ENCODE peak calls at places on chromosomes 3 and 15, in six cellular contexts. Q is T-helper 1 cell, G is NCI-H1092, A is neural progenitor cell, N is anterior cingulate cortex, V is HT1080. K is an unnamed sample.

GRCh38 chr15:70778258-70779076 is 15.1 kb upstream of the UACA start:
- DNase-seq in N (no peak), G (no peak), Q (no peak), V (peak), A (no peak), K (peak)

GRCh38 chr3:192133271-192133670 is 594.1 kb downstream of the FGF12 start:
- DNase-seq in A (no peak), G (no peak), N (no peak), Q (no peak), V (peak), K (no peak)

GRCh38 chr3:164748626-164749025 is 329.7 kb downstream of the SI start:
- DNase-seq in Q (no peak), G (no peak), A (no peak), N (no peak), V (peak), K (no peak)

GRCh38 chr15:51600114-51600513 is 22.5 kb downstream of the DMXL2 start:
- DNase-seq in V (peak), Q (no peak), N (no peak), G (no peak), A (no peak), K (peak)

GRCh38 chr3:89179355-89179997 is 72.1 kb downstream of the EPHA3 start:
- DNase-seq in N (no peak), Q (no peak), G (no peak), A (peak), V (peak), K (peak)

GRCh38 chr3:27165348-27165747 is 203.8 kb downstream of the NEK10 start:
- DNase-seq in G (no peak), Q (no peak), V (peak), A (no peak), N (no peak), K (no peak)

GRCh38 chr3:61571516-61572336 is 10.4 kb downstream of the PTPRG start:
- DNase-seq in N (no peak), V (peak), A (no peak), G (no peak), Q (no peak), K (no peak)

GRCh38 chr3:48594431-48595049 is 589 bp downstream of the COL7A1 start:
- DNase-seq in Q (no peak), A (peak), G (no peak), N (no peak), V (no peak), K (no peak)

GRCh38 chr3:150394606-150395005 is 13.5 kb upstream of the TSC22D2 start:
- DNase-seq in V (no peak), A (no peak), N (no peak), Q (no peak), G (no peak), K (no peak)

GRCh38 chr3:66336358-66336766 is 115.6 kb downstream of the SLC25A26 start:
- DNase-seq in A (no peak), V (no peak), Q (no peak), N (no peak), G (no peak), K (no peak)

GRCh38 chr15:74511583-74511982 is 29.4 kb upstream of the ARID3B start:
- DNase-seq in Q (no peak), G (no peak), A (no peak), N (no peak), V (peak), K (no peak)

GRCh38 chr3:9942164-9942563 is 8.5 kb downstream of the CRELD1 start:
- DNase-seq in G (no peak), Q (no peak), V (no peak), N (no peak), A (no peak), K (no peak)

GRCh38 chr3:72255736-72256559 is 471.0 kb upstream of the PROK2 start:
- DNase-seq in N (no peak), A (no peak), G (peak), Q (peak), V (peak), K (peak)

GRCh38 chr3:122858373-122858772 is 63.5 kb downstream of the SLC49A4 start:
- DNase-seq in A (no peak), Q (no peak), V (peak), G (no peak), N (no peak), K (peak)

GRCh38 chr15:71011503-71012155 is 103.6 kb upstream of the THSD4 start:
- DNase-seq in V (peak), N (no peak), G (no peak), A (peak), Q (no peak), K (peak)

GRCh38 chr15:43225201-43225949 is 4.6 kb upstream of the EPB42 start:
- DNase-seq in A (peak), V (peak), Q (peak), G (peak), N (no peak), K (peak)

GRCh38 chr15:101187820-101188516 is 63.9 kb downstream of the CHSY1 start:
- DNase-seq in V (peak), Q (no peak), N (no peak), G (no peak), A (no peak), K (no peak)

GRCh38 chr15:33964665-33965040 is 3.6 kb upstream of the CHRM5 start:
- DNase-seq in A (no peak), G (no peak), V (no peak), Q (no peak), N (no peak), K (no peak)

GRCh38 chr3:120062474-120062873 is 31.8 kb downstream of the GSK3B start:
- DNase-seq in Q (no peak), V (no peak), G (no peak), A (no peak), N (no peak), K (no peak)

GRCh38 chr3:192082733-192083660 is 622.0 kb downstream of the PYDC2 start:
- DNase-seq in N (no peak), V (peak), Q (no peak), A (no peak), G (no peak), K (no peak)

GRCh38 chr3:124850212-124850611 is 37.0 kb downstream of the ITGB5 start:
- DNase-seq in A (no peak), V (no peak), Q (no peak), N (no peak), G (no peak), K (no peak)

GRCh38 chr3:186790261-186790981 is 7.0 kb downstream of the EIF4A2 start:
- DNase-seq in A (no peak), G (no peak), V (peak), Q (no peak), N (no peak), K (no peak)

GRCh38 chr3:70392227-70392626 is 79.8 kb upstream of the MDFIC2 start:
- DNase-seq in V (no peak), A (peak), Q (no peak), N (no peak), G (no peak), K (no peak)

GRCh38 chr15:99016680-99017321 is 9.2 kb upstream of the PGPEP1L start:
- DNase-seq in Q (no peak), G (no peak), V (peak), N (no peak), A (no peak), K (peak)

GRCh38 chr3:150177673-150178378 is 207.1 kb upstream of the PFN2 start:
- DNase-seq in N (no peak), Q (no peak), G (no peak), V (peak), A (no peak), K (peak)

GRCh38 chr3:15159501-15160136 is 46.4 kb upstream of the CAPN7 start:
- DNase-seq in V (no peak), Q (no peak), A (no peak), G (no peak), N (no peak), K (no peak)

GRCh38 chr3:39280569-39280968 is 733 bp upstream of the CX3CR1 start:
- DNase-seq in V (no peak), G (no peak), Q (no peak), A (no peak), N (no peak), K (no peak)

GRCh38 chr15:72599855-72600464 is 54.5 kb upstream of the GOLGA6B start:
- DNase-seq in N (no peak), A (peak), V (peak), G (peak), Q (no peak), K (peak)

GRCh38 chr3:128575777-128576176 is 74.8 kb downstream of the RPN1 start:
- DNase-seq in A (peak), G (no peak), N (no peak), Q (no peak), V (no peak), K (no peak)

K was measured in RWPE1.